ENCODE peak calls at places on chromosomes 7 and 10, in nine cellular contexts. One of them, this sample, is unnamed.

GRCh38 chr10:35456175-35456574 is 119.9 kb downstream of the CCNY start:
- DNase-seq in esophagus muscularis mucosa: no peak
- DNase-seq in suprapubic skin: no peak
- DNase-seq in H54: no peak
- DNase-seq in GM12892: no peak
- DNase-seq in transverse colon: no peak
- DNase-seq in sigmoid colon: no peak
- DNase-seq in GM12891: no peak
- DNase-seq in right lobe of liver: no peak
- DNase-seq in this sample: no peak

GRCh38 chr10:6667679-6668270 is 87.7 kb upstream of the PRKCQ start:
- DNase-seq in esophagus muscularis mucosa: no peak
- DNase-seq in suprapubic skin: no peak
- DNase-seq in H54: no peak
- DNase-seq in GM12892: no peak
- DNase-seq in transverse colon: peak; percentile 9
- DNase-seq in sigmoid colon: no peak
- DNase-seq in GM12891: no peak
- DNase-seq in right lobe of liver: no peak
- DNase-seq in this sample: no peak

GRCh38 chr7:95686109-95686508 is 86.2 kb upstream of the DYNC1I1 start:
- DNase-seq in esophagus muscularis mucosa: no peak
- DNase-seq in suprapubic skin: no peak
- DNase-seq in H54: no peak
- DNase-seq in GM12892: no peak
- DNase-seq in transverse colon: peak; percentile 63
- DNase-seq in sigmoid colon: peak; percentile 80
- DNase-seq in GM12891: no peak
- DNase-seq in right lobe of liver: peak; percentile 62
- DNase-seq in this sample: peak; percentile 52

GRCh38 chr7:139693651-139694388 is 84.0 kb downstream of the HIPK2 start:
- DNase-seq in esophagus muscularis mucosa: no peak
- DNase-seq in suprapubic skin: no peak
- DNase-seq in H54: no peak
- DNase-seq in GM12892: no peak
- DNase-seq in transverse colon: no peak
- DNase-seq in sigmoid colon: no peak
- DNase-seq in GM12891: no peak
- DNase-seq in right lobe of liver: no peak
- DNase-seq in this sample: no peak

GRCh38 chr10:92849234-92849525 is 860 bp downstream of the EXOC6 start:
- DNase-seq in esophagus muscularis mucosa: no peak
- DNase-seq in suprapubic skin: no peak
- DNase-seq in H54: no peak
- DNase-seq in GM12892: no peak
- DNase-seq in transverse colon: no peak
- DNase-seq in sigmoid colon: no peak
- DNase-seq in GM12891: no peak
- DNase-seq in right lobe of liver: no peak
- DNase-seq in this sample: no peak

GRCh38 chr7:151083071-151083823 is at the start of gene TMUB1:
- DNase-seq in esophagus muscularis mucosa: no peak
- DNase-seq in suprapubic skin: peak; percentile 93
- DNase-seq in H54: peak; percentile 76
- DNase-seq in GM12892: peak; percentile 83
- DNase-seq in transverse colon: peak; percentile 86
- DNase-seq in sigmoid colon: peak; percentile 91
- DNase-seq in GM12891: peak; percentile 79
- DNase-seq in right lobe of liver: peak; percentile 88
- DNase-seq in this sample: peak; percentile 77

GRCh38 chr7:107696330-107696946 is 35.8 kb downstream of the SLC26A4 start:
- DNase-seq in esophagus muscularis mucosa: peak; percentile 60
- DNase-seq in suprapubic skin: no peak
- DNase-seq in H54: no peak
- DNase-seq in GM12892: no peak
- DNase-seq in transverse colon: no peak
- DNase-seq in sigmoid colon: no peak
- DNase-seq in GM12891: no peak
- DNase-seq in right lobe of liver: no peak
- DNase-seq in this sample: no peak

GRCh38 chr10:3825862-3826351 is 40.9 kb upstream of the KLF6 start:
- DNase-seq in esophagus muscularis mucosa: no peak
- DNase-seq in suprapubic skin: no peak
- DNase-seq in H54: no peak
- DNase-seq in GM12892: no peak
- DNase-seq in transverse colon: no peak
- DNase-seq in sigmoid colon: peak; percentile 65
- DNase-seq in GM12891: no peak
- DNase-seq in right lobe of liver: no peak
- DNase-seq in this sample: no peak

GRCh38 chr7:5709347-5709950 is 72.0 kb downstream of the RNF216 start:
- DNase-seq in esophagus muscularis mucosa: no peak
- DNase-seq in suprapubic skin: no peak
- DNase-seq in H54: no peak
- DNase-seq in GM12892: no peak
- DNase-seq in transverse colon: no peak
- DNase-seq in sigmoid colon: no peak
- DNase-seq in GM12891: no peak
- DNase-seq in right lobe of liver: no peak
- DNase-seq in this sample: no peak

GRCh38 chr7:30412810-30413504 is 65.6 kb downstream of the NOD1 start:
- DNase-seq in esophagus muscularis mucosa: peak; percentile 91
- DNase-seq in suprapubic skin: no peak
- DNase-seq in H54: peak; percentile 78
- DNase-seq in GM12892: no peak
- DNase-seq in transverse colon: peak; percentile 32
- DNase-seq in sigmoid colon: no peak
- DNase-seq in GM12891: no peak
- DNase-seq in right lobe of liver: no peak
- DNase-seq in this sample: no peak

GRCh38 chr7:150451097-150451793 is 815 bp downstream of the GIMAP8 start:
- DNase-seq in esophagus muscularis mucosa: peak; percentile 93
- DNase-seq in suprapubic skin: no peak
- DNase-seq in H54: no peak
- DNase-seq in GM12892: no peak
- DNase-seq in transverse colon: peak; percentile 57
- DNase-seq in sigmoid colon: peak; percentile 78
- DNase-seq in GM12891: peak; percentile 43
- DNase-seq in right lobe of liver: peak; percentile 56
- DNase-seq in this sample: peak; percentile 39

GRCh38 chr7:77444123-77444522 is 28.0 kb upstream of the GSAP start:
- DNase-seq in esophagus muscularis mucosa: no peak
- DNase-seq in suprapubic skin: no peak
- DNase-seq in H54: no peak
- DNase-seq in GM12892: no peak
- DNase-seq in transverse colon: no peak
- DNase-seq in sigmoid colon: no peak
- DNase-seq in GM12891: no peak
- DNase-seq in right lobe of liver: no peak
- DNase-seq in this sample: no peak

GRCh38 chr10:12577610-12578009 is 228.3 kb downstream of the CAMK1D start:
- DNase-seq in esophagus muscularis mucosa: no peak
- DNase-seq in suprapubic skin: no peak
- DNase-seq in H54: no peak
- DNase-seq in GM12892: no peak
- DNase-seq in transverse colon: no peak
- DNase-seq in sigmoid colon: peak; percentile 26
- DNase-seq in GM12891: no peak
- DNase-seq in right lobe of liver: no peak
- DNase-seq in this sample: no peak

GRCh38 chr7:27661776-27662489 is 750 bp downstream of the HIBADH start:
- DNase-seq in esophagus muscularis mucosa: no peak
- DNase-seq in suprapubic skin: no peak
- DNase-seq in H54: no peak
- DNase-seq in GM12892: peak; percentile 14
- DNase-seq in transverse colon: peak; percentile 37
- DNase-seq in sigmoid colon: peak; percentile 72
- DNase-seq in GM12891: peak; percentile 5
- DNase-seq in right lobe of liver: peak; percentile 73
- DNase-seq in this sample: peak; percentile 35

GRCh38 chr7:55784151-55784550 is 78.4 kb downstream of the SEPTIN14 start:
- DNase-seq in esophagus muscularis mucosa: peak; percentile 90
- DNase-seq in suprapubic skin: peak; percentile 50
- DNase-seq in H54: no peak
- DNase-seq in GM12892: no peak
- DNase-seq in transverse colon: no peak
- DNase-seq in sigmoid colon: no peak
- DNase-seq in GM12891: no peak
- DNase-seq in right lobe of liver: no peak
- DNase-seq in this sample: no peak

GRCh38 chr10:128064615-128065580 is 61.3 kb downstream of the MKI67 start:
- DNase-seq in esophagus muscularis mucosa: peak; percentile 93
- DNase-seq in suprapubic skin: peak; percentile 84
- DNase-seq in H54: no peak
- DNase-seq in GM12892: no peak
- DNase-seq in transverse colon: peak; percentile 63
- DNase-seq in sigmoid colon: peak; percentile 91
- DNase-seq in GM12891: no peak
- DNase-seq in right lobe of liver: peak; percentile 60
- DNase-seq in this sample: peak; percentile 56

GRCh38 chr7:140003913-140004382 is 58.8 kb downstream of the PARP12 start:
- DNase-seq in esophagus muscularis mucosa: no peak
- DNase-seq in suprapubic skin: no peak
- DNase-seq in H54: peak; percentile 52
- DNase-seq in GM12892: peak; percentile 54
- DNase-seq in transverse colon: peak; percentile 19
- DNase-seq in sigmoid colon: no peak
- DNase-seq in GM12891: peak; percentile 59
- DNase-seq in right lobe of liver: no peak
- DNase-seq in this sample: no peak

GRCh38 chr7:68362745-68363518 is 1235.3 kb upstream of the AUTS2 start:
- DNase-seq in esophagus muscularis mucosa: no peak
- DNase-seq in suprapubic skin: no peak
- DNase-seq in H54: no peak
- DNase-seq in GM12892: no peak
- DNase-seq in transverse colon: no peak
- DNase-seq in sigmoid colon: no peak
- DNase-seq in GM12891: no peak
- DNase-seq in right lobe of liver: no peak
- DNase-seq in this sample: no peak

DNA sequence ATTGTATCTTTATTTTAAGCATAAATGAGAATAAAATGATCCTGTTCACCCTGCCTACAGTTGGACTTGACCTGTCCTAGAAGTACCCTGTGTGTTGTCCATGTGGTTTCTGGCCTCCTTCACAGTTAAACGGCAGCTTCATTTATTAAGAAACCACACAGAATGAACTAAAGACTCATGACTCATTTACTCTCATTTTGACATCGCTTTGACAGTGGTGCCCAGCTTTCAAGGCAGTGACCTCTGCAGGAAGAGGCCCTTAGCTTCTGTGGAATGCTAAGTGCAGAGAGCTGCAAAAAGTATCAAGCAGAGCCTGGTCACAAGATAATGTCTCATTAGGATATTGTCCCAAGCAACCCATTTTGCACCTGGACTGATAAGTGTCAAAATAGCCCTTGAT is 93.4 kb downstream of the AVL9 start:
- DNase-seq in esophagus muscularis mucosa: no peak
- DNase-seq in suprapubic skin: no peak
- DNase-seq in H54: peak; percentile 69
- DNase-seq in GM12892: no peak
- DNase-seq in transverse colon: no peak
- DNase-seq in sigmoid colon: no peak
- DNase-seq in GM12891: peak; percentile 16
- DNase-seq in right lobe of liver: no peak
- DNase-seq in this sample: no peak
- TF ChIP-seq POLR2A in esophagus muscularis mucosa: no peak
- TF ChIP-seq POLR2A in suprapubic skin: no peak
- TF ChIP-seq POLR2A in H54: no peak
- TF ChIP-seq POLR2A in GM12892: no peak
- TF ChIP-seq POLR2A in transverse colon: no peak
- TF ChIP-seq POLR2A in sigmoid colon: no peak
- TF ChIP-seq POLR2A in GM12891: no peak
- TF ChIP-seq POLR2A in right lobe of liver: no peak
- TF ChIP-seq POLR2A in this sample: no peak

GRCh38 chr7:116239434-116239833 is 29.1 kb downstream of the TES start:
- DNase-seq in esophagus muscularis mucosa: no peak
- DNase-seq in suprapubic skin: no peak
- DNase-seq in H54: no peak
- DNase-seq in GM12892: no peak
- DNase-seq in transverse colon: no peak
- DNase-seq in sigmoid colon: no peak
- DNase-seq in GM12891: no peak
- DNase-seq in right lobe of liver: peak; percentile 56
- DNase-seq in this sample: no peak

GRCh38 chr7:116242759-116243158 is 32.4 kb downstream of the TES start:
- DNase-seq in esophagus muscularis mucosa: no peak
- DNase-seq in suprapubic skin: no peak
- DNase-seq in H54: no peak
- DNase-seq in GM12892: no peak
- DNase-seq in transverse colon: no peak
- DNase-seq in sigmoid colon: no peak
- DNase-seq in GM12891: no peak
- DNase-seq in right lobe of liver: no peak
- DNase-seq in this sample: no peak

GRCh38 chr7:116242177-116242576 is 31.8 kb downstream of the TES start:
- DNase-seq in esophagus muscularis mucosa: no peak
- DNase-seq in suprapubic skin: no peak
- DNase-seq in H54: no peak
- DNase-seq in GM12892: no peak
- DNase-seq in transverse colon: no peak
- DNase-seq in sigmoid colon: no peak
- DNase-seq in GM12891: no peak
- DNase-seq in right lobe of liver: no peak
- DNase-seq in this sample: no peak

GRCh38 chr7:116240021-116240659 is 29.8 kb downstream of the TES start:
- DNase-seq in esophagus muscularis mucosa: no peak
- DNase-seq in suprapubic skin: no peak
- DNase-seq in H54: no peak
- DNase-seq in GM12892: no peak
- DNase-seq in transverse colon: no peak
- DNase-seq in sigmoid colon: no peak
- DNase-seq in GM12891: no peak
- DNase-seq in right lobe of liver: no peak
- DNase-seq in this sample: no peak

GRCh38 chr7:116241296-116241695 is 31.0 kb downstream of the TES start:
- DNase-seq in esophagus muscularis mucosa: no peak
- DNase-seq in suprapubic skin: no peak
- DNase-seq in H54: no peak
- DNase-seq in GM12892: no peak
- DNase-seq in transverse colon: no peak
- DNase-seq in sigmoid colon: no peak
- DNase-seq in GM12891: no peak
- DNase-seq in right lobe of liver: no peak
- DNase-seq in this sample: no peak
- TF ChIP-seq POLR2A in esophagus muscularis mucosa: no peak
- TF ChIP-seq POLR2A in suprapubic skin: no peak
- TF ChIP-seq POLR2A in H54: no peak
- TF ChIP-seq POLR2A in GM12892: no peak
- TF ChIP-seq POLR2A in transverse colon: no peak
- TF ChIP-seq POLR2A in sigmoid colon: no peak
- TF ChIP-seq POLR2A in GM12891: no peak
- TF ChIP-seq POLR2A in right lobe of liver: no peak
- TF ChIP-seq POLR2A in this sample: no peak

GRCh38 chr7:45098983-45099839 is 10.4 kb upstream of the NACAD start:
- DNase-seq in esophagus muscularis mucosa: no peak
- DNase-seq in suprapubic skin: peak; percentile 44
- DNase-seq in H54: no peak
- DNase-seq in GM12892: no peak
- DNase-seq in transverse colon: no peak
- DNase-seq in sigmoid colon: peak; percentile 59
- DNase-seq in GM12891: no peak
- DNase-seq in right lobe of liver: no peak
- DNase-seq in this sample: no peak
- TF ChIP-seq POLR2A in esophagus muscularis mucosa: no peak
- TF ChIP-seq POLR2A in suprapubic skin: no peak
- TF ChIP-seq POLR2A in H54: no peak
- TF ChIP-seq POLR2A in GM12892: no peak
- TF ChIP-seq POLR2A in transverse colon: no peak
- TF ChIP-seq POLR2A in sigmoid colon: no peak
- TF ChIP-seq POLR2A in GM12891: no peak
- TF ChIP-seq POLR2A in right lobe of liver: no peak
- TF ChIP-seq POLR2A in this sample: no peak

GRCh38 chr10:102644646-102645387 is 538 bp downstream of the TRIM8 start:
- DNase-seq in esophagus muscularis mucosa: no peak
- DNase-seq in suprapubic skin: peak; percentile 91
- DNase-seq in H54: no peak
- DNase-seq in GM12892: no peak
- DNase-seq in transverse colon: peak; percentile 89
- DNase-seq in sigmoid colon: peak; percentile 94
- DNase-seq in GM12891: no peak
- DNase-seq in right lobe of liver: peak; percentile 91
- DNase-seq in this sample: peak; percentile 80
- TF ChIP-seq POLR2A in esophagus muscularis mucosa: no peak
- TF ChIP-seq POLR2A in suprapubic skin: no peak
- TF ChIP-seq POLR2A in H54: no peak
- TF ChIP-seq POLR2A in GM12892: peak; percentile 68
- TF ChIP-seq POLR2A in transverse colon: peak; percentile 75
- TF ChIP-seq POLR2A in sigmoid colon: no peak
- TF ChIP-seq POLR2A in GM12891: no peak
- TF ChIP-seq POLR2A in right lobe of liver: peak; percentile 33
- TF ChIP-seq POLR2A in this sample: no peak

This sample was measured in uterus.